ENCODE peak calls at places on chromosomes 4 and X, in ten cellular contexts. Z, K, I, P, A, X, D, G, F and O are unnamed samples.

GRCh38 chr4:37279894-37280592 is 35.5 kb downstream of the NWD2 start:
- DNase-seq in Z (peak), K (no peak), I (no peak), P (no peak), A (peak), X (no peak), D (no peak), G (no peak), F (no peak), O (no peak)

GRCh38 chr4:184647391-184648101 is 1.7 kb downstream of the CASP3 start:
- DNase-seq in Z (peak), K (no peak), I (no peak), P (no peak), A (no peak), X (no peak), D (peak), G (no peak), F (no peak), O (peak)

GRCh38 chr4:173529505-173530325 is at the start of gene HAND2:
- DNase-seq in Z (no peak), K (no peak), I (no peak), P (peak), A (peak), X (no peak), D (peak), G (peak), F (peak), O (peak)

GRCh38 chr4:24856586-24856985 is 56.3 kb downstream of the CCDC149 start:
- DNase-seq in Z (no peak), K (no peak), I (no peak), P (no peak), A (peak), X (peak), D (peak), G (peak), F (no peak), O (peak)

GRCh38 chrX:10044021-10044420 is 76.9 kb downstream of the CLDN34 start:
- DNase-seq in Z (no peak), K (no peak), I (no peak), P (no peak), A (no peak), X (no peak), D (no peak), G (no peak), F (no peak), O (no peak)

GRCh38 chr4:102420563-102421221 is 75.4 kb upstream of the SLC39A8 start:
- DNase-seq in Z (peak), K (no peak), I (no peak), P (no peak), A (no peak), X (no peak), D (peak), G (no peak), F (no peak), O (peak)

GRCh38 chrX:55342533-55343501 is 78.1 kb upstream of the PAGE3 start:
- DNase-seq in Z (peak), K (peak), I (peak), P (peak), A (peak), X (no peak), D (peak), G (no peak), F (no peak), O (peak)

GRCh38 chr4:42570221-42570620 is 86.7 kb downstream of the ATP8A1 start:
- DNase-seq in Z (no peak), K (no peak), I (no peak), P (no peak), A (no peak), X (no peak), D (no peak), G (peak), F (no peak), O (peak)

GRCh38 chr4:147749811-147750321 is 18.0 kb downstream of the ARHGAP10 start:
- DNase-seq in Z (no peak), K (no peak), I (no peak), P (peak), A (no peak), X (no peak), D (no peak), G (no peak), F (no peak), O (no peak)

GRCh38 chrX:120308959-120309872 is 2.0 kb downstream of the TMEM255A start:
- DNase-seq in Z (peak), K (peak), I (no peak), P (peak), A (peak), X (peak), D (peak), G (peak), F (peak), O (peak)